ENCODE peak calls at places on chromosome 7, in seven cellular contexts. B, H, S, G, Y, J and A are unnamed samples.

GRCh38 chr7:99707096-99707495 is 27.3 kb upstream of the CYP3A5 start:
- DNase-seq in S (no peak), J (peak; percentile 21), Y (no peak), G (no peak), H (no peak), B (no peak), A (no peak)

GRCh38 chr7:24701232-24701898 is 55.9 kb downstream of the GSDME start:
- DNase-seq in B (no peak), G (no peak), S (no peak), H (no peak), J (peak; percentile 96), Y (peak; percentile 53), A (no peak)

GRCh38 chr7:911791-912480 is 35.6 kb downstream of the GET4 start:
- DNase-seq in Y (no peak), S (no peak), J (no peak), B (no peak), H (no peak), G (no peak), A (no peak)

GRCh38 chr7:39187130-39187529 is 209.4 kb downstream of the POU6F2 start:
- DNase-seq in Y (no peak), B (no peak), G (no peak), H (no peak), S (no peak), J (no peak), A (no peak)

GRCh38 chr7:158494162-158494586 is 93.4 kb downstream of the PTPRN2 start:
- DNase-seq in S (no peak), G (no peak), H (no peak), B (no peak), J (no peak), Y (no peak), A (no peak)

GRCh38 chr7:47806701-47807103 is 141.6 kb downstream of the PKD1L1 start:
- DNase-seq in S (no peak), B (peak; percentile 76), G (peak; percentile 73), J (no peak), H (no peak), Y (no peak), A (no peak)

GRCh38 chr7:72751978-72752377 is 76.0 kb downstream of the TYW1B start:
- DNase-seq in S (no peak), H (no peak), G (no peak), J (no peak), B (peak; percentile 55), Y (no peak), A (no peak)

GRCh38 chr7:107468824-107469223 is 1.0 kb upstream of the GPR22 start:
- DNase-seq in G (no peak), H (no peak), J (no peak), B (no peak), Y (no peak), S (no peak), A (no peak)

GRCh38 chr7:127943541-127944521 is 87.4 kb downstream of the LRRC4 start:
- DNase-seq in H (no peak), S (no peak), J (peak; percentile 72), G (no peak), B (peak; percentile 36), Y (no peak), A (no peak)

DNA sequence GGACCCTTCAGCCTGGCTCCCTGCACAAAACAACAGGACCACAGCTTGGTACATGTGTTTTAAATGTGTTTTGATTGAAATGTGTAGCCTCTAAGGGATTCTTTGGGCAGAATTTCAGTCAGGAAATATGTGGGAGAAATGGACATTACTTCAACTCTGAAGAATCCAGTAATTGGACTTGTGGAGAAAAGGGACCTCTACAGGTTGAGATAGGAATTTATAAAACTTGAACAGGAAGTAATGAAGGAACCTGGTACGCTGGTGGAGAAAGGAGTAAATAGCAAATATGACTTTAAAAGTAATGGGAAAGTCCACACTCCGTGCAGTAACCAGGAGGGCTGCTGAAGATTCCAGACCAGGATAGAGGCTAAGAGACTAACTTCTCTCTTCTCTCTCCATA is 220.5 kb downstream of the LHFPL3 start:
- DNase-seq in Y (no peak), G (no peak), S (no peak), J (no peak), H (no peak), B (no peak), A (no peak)
- TF ChIP-seq CTCF in Y (no peak), G (no peak), S (no peak), J (no peak), H (no peak), B (peak; percentile 9), A (no peak)

DNA sequence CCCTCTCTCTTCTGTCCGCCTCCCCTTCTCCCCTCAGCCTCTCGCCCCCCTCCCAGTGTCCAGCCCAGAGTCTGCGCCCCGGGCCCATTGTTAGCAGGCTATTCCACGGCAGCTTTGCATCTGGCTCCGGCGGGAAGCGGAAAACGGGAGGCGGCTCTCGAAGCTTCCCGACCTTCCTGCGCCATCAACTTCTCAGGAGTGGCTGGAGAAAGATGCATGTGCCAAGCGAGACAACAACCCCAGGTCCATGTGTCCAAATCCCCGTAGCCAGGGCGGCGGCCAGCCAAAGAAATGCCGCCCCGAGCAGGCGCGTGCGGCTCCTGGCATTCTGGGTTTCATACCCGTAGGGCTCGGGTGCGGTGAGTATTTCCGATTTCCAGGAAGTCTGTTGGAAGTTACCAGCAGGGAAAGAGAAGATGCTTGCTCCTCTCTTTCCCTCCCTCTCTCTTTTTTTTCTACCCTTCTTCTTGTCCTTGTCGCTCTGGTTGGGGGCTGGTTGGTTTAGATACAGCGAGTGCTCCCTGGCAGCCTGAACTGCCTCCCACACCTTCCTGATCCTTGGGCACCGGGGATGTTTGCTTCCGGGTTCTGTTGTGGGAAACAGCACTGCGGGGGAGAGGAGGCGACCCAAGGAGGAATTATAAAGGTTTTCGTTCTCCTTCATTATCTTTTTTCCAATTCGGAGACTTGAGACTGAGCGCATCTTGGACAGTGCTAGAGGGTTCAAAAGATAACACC is 1.2 kb upstream of the HOXA2 start:
- DNase-seq in G (no peak), S (no peak), H (no peak), Y (no peak), B (no peak), J (peak; percentile 44), A (no peak)
- H3K9me3 ChIP-seq in G (no peaks in the 10 kb centered on the region), S (no peaks in the 10 kb centered on the region), H (no peaks in the 10 kb centered on the region), Y (no peaks in the 10 kb centered on the region), B (no peaks in the 10 kb centered on the region), J (no peaks in the 10 kb centered on the region), A (no peaks in the 10 kb centered on the region)

DNA sequence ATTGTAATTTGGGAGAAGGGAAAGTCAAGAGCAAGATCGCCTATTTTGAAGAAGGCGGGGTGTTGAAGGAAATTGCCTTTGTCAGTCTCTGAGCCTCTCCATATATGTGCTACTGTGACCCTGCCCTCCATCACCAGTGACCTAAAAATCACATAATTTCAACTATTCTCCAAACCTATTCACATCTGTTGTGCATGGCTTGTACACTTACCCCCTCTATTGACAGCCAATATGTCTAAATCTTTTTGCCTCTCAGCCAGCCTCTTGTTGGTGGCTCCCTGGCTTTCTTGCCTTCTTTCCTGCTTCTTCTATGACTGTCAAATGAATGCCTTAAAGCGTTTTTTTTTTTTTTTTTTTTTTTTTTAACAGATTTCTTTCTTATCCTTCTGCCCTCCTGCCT is 295.6 kb downstream of the AUTS2 start:
- DNase-seq in B (peak; percentile 26), S (no peak), Y (no peak), J (no peak), G (no peak), H (no peak), A (no peak)
- TF ChIP-seq CTCF in B (no peak), S (no peak), Y (peak; percentile 44), J (no peak), G (peak; percentile 28), H (no peak), A (no peak)

DNA sequence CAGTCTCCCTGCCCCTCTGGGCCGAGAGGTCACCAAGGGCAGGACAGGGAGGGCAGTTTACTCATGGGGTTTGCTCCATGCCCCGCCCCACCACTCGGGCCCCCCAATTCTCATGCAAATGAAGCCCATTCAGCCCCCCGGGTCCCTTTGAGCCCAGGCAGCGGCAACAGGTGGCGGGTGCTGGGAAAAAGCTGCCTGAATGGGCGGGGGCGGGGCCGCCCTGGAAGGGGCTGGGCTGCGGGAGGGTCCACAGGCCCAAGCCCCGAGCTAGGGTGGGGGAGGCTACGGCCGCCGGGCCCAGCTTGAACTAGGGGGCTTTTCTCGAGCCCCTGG is 5.2 kb downstream of the LFNG start:
- DNase-seq in S (no peak), Y (no peak), B (no peak), G (no peak), H (no peak), J (no peak), A (no peak)
- H3K9me3 ChIP-seq in S (no peaks in the 10 kb centered on the region), Y (no peaks in the 10 kb centered on the region), B (no peaks in the 10 kb centered on the region), G (no peaks in the 10 kb centered on the region), H (no peaks in the 10 kb centered on the region), J (no peaks in the 10 kb centered on the region), A (no peaks in the 10 kb centered on the region)

GRCh38 chr7:135274495-135275268 is 41.0 kb downstream of the STRA8 start:
- DNase-seq in Y (no peak), H (peak; percentile 53), S (peak; percentile 72), J (peak; percentile 73), G (no peak), B (peak; percentile 90), A (peak; percentile 55)
- TF ChIP-seq CTCF in Y (peak; percentile 94), H (peak; percentile 96), S (peak; percentile 89), J (peak; percentile 79), G (peak; percentile 91), B (peak; percentile 75), A (peak; percentile 97)

GRCh38 chr7:46468753-46469356 is 547.8 kb upstream of the IGFBP3 start:
- DNase-seq in S (no peak), J (peak; percentile 35), Y (no peak), H (no peak), B (peak; percentile 14), G (no peak), A (no peak)
- H3K9me3 ChIP-seq in S (peaks cover 66% of the 10 kb centered on the region), J (peaks cover 54% of the 10 kb centered on the region), Y (peaks cover 10% of the 10 kb centered on the region), H (peaks cover 12% of the 10 kb centered on the region), B (no peaks in the 10 kb centered on the region), G (peaks cover 82% of the 10 kb centered on the region), A (peaks cover 51% of the 10 kb centered on the region)

GRCh38 chr7:146201945-146202344 is 85.3 kb downstream of the CNTNAP2 start:
- DNase-seq in H (no peak), J (no peak), S (no peak), G (no peak), Y (no peak), B (no peak), A (no peak)
- TF ChIP-seq CTCF in H (no peak), J (no peak), S (no peak), G (no peak), Y (no peak), B (no peak), A (no peak)

DNA sequence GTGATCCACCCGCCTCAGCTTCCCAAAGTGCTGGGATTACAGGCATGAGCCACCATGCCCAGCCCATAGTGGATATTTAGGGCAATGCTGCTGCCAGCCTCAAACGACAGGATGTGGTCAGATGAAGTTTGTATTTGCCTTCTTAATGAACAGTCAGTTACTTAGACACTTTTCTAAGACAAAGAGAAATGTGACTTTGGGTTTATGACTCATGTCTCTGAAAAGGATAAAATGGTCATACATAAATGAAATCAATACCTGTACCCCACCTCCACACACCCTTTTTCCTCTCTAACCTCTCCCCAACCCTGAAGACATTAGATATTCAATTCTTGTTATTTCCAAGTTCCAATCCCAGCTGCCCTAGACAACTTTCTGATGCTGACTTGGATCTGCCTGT is 109.3 kb upstream of the INSIG1 start:
- DNase-seq in J (no peak), H (no peak), Y (no peak), G (no peak), S (no peak), B (no peak), A (no peak)
- H3K9me3 ChIP-seq in J (peaks cover 16% of the 10 kb centered on the region), H (peaks cover 7% of the 10 kb centered on the region), Y (peaks cover 6% of the 10 kb centered on the region), G (peaks cover 23% of the 10 kb centered on the region), S (peaks cover 20% of the 10 kb centered on the region), B (no peaks in the 10 kb centered on the region), A (peaks cover 22% of the 10 kb centered on the region)

DNA sequence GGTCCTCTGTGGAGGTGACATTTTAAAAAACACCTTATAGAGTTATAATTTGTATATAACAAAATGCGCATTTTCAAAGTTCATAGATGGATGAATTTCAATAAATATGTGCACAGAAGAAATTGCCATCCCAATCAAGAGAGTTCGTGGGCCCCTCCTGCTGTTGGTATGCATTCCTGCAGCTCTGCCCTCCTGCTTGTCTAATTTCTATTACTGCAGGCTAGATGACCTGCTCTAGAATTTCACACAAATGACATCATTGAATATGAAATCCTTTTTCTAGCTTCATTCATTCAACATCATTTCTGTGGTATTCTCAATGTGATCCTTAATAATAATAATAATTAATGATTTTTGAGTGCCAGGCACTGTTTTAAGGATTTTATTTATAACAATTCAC is 348.2 kb downstream of the SDK1 start:
- DNase-seq in B (no peak), S (no peak), J (peak; percentile 25), G (no peak), Y (no peak), H (no peak), A (no peak)
- TF ChIP-seq CTCF in B (no peak), S (no peak), J (peak; percentile 15), G (no peak), Y (no peak), H (no peak), A (no peak)